ENCODE peak calls at places on chromosomes 4 and X, in four cellular contexts. B, L, M and J are unnamed samples. For H3K4me1 and H3K36me3, the result is how much of the 10 kb centered on the place peaks cover.

GRCh38 chr4:8332891-8333331 is 63.4 kb downstream of the HTRA3 start:
- DNase-seq in B (no peak), L (no peak), M (no peak), J (no peak)

GRCh38 chrX:29627833-29628232 is 587.5 kb upstream of the MAGEB2 start:
- DNase-seq in B (peak), L (no peak), M (no peak), J (no peak)

GRCh38 chr4:83618431-83618830 is 82.5 kb downstream of the GPAT3 start:
- DNase-seq in B (peak), L (peak), M (no peak), J (no peak)

GRCh38 chr4:41644288-41644914 is 104.1 kb downstream of the PHOX2B start:
- DNase-seq in B (peak), L (peak), M (peak), J (no peak)

GRCh38 chrX:117895418-117895817 is 221.2 kb downstream of the KLHL13 start:
- DNase-seq in B (no peak), L (no peak), M (no peak), J (no peak)

GRCh38 chr4:125317526-125317880 is 2.7 kb downstream of the FAT4 start:
- DNase-seq in B (peak), L (peak), M (peak), J (no peak)

GRCh38 chrX:10197597-10198210 is 40.9 kb downstream of the CLCN4 start:
- DNase-seq in B (peak), L (no peak), M (no peak), J (no peak)

GRCh38 chrX:24676403-24677024 is 17.2 kb upstream of the POLA1 start:
- DNase-seq in B (peak), L (peak), M (no peak), J (no peak)

GRCh38 chr4:100366213-100366612 is 151.6 kb downstream of the EMCN start:
- DNase-seq in B (no peak), L (no peak), M (no peak), J (no peak)

GRCh38 chr4:181966084-181966483 is 277.1 kb upstream of the TENM3 start:
- DNase-seq in B (no peak), L (no peak), M (no peak), J (no peak)

GRCh38 chr4:30968926-30969325 is 248.8 kb downstream of the PCDH7 start:
- DNase-seq in B (no peak), L (no peak), M (no peak), J (no peak)

GRCh38 chr4:47010347-47011188 is 17.2 kb upstream of the GABRA4 start:
- DNase-seq in B (no peak), L (no peak), M (no peak), J (no peak)

GRCh38 chr4:20544645-20545044 is 155.6 kb upstream of the PACRGL start:
- DNase-seq in B (peak), L (peak), M (no peak), J (no peak)

GRCh38 chr4:181475781-181476180 is 767.4 kb upstream of the TENM3 start:
- DNase-seq in B (peak), L (no peak), M (no peak), J (no peak)

GRCh38 chr4:39539026-39539690 is 11.9 kb upstream of the UGDH start:
- DNase-seq in B (no peak), L (peak), M (no peak), J (no peak)

GRCh38 chr4:52312722-52313121 is 261.6 kb downstream of the SPATA18 start:
- DNase-seq in B (no peak), L (no peak), M (no peak), J (no peak)

GRCh38 chr4:121228851-121229250 is 64.7 kb upstream of the TNIP3 start:
- DNase-seq in B (no peak), L (peak), M (no peak), J (no peak)

GRCh38 chrX:115713465-115713864 is 152.5 kb downstream of the PLS3 start:
- DNase-seq in B (no peak), L (no peak), M (no peak), J (no peak)

GRCh38 chr4:86670739-86671138 is 76.6 kb downstream of the PTPN13 start:
- DNase-seq in B (peak), L (peak), M (no peak), J (no peak)

GRCh38 chr4:101355767-101356702 is 8.7 kb upstream of the PPP3CA start:
- DNase-seq in B (peak), L (peak), M (no peak), J (no peak)

GRCh38 chr4:17142232-17142711 is 243.8 kb upstream of the LDB2 start:
- DNase-seq in B (peak), L (peak), M (no peak), J (no peak)

GRCh38 chrX:68681443-68681941 is 34.0 kb downstream of the STARD8 start:
- DNase-seq in B (peak), L (peak), M (no peak), J (no peak)

GRCh38 chr4:150268444-150268843 is 190.2 kb downstream of the DCLK2 start:
- DNase-seq in B (no peak), L (peak), M (no peak), J (no peak)

GRCh38 chrX:39772057-39772832 is 325.5 kb downstream of the BCOR start:
- DNase-seq in B (peak), L (peak), M (no peak), J (peak)
- H3K4me1 ChIP-seq in B (under half), L (under half), M (under half), J (under half)

GRCh38 chrX:72269671-72270251 is 7.3 kb downstream of the RPS4X start:
- DNase-seq in B (peak), L (peak), M (no peak), J (peak)
- H3K36me3 ChIP-seq in B (under half), L (under half), M (under half), J (under half)

GRCh38 chr4:134601706-134602105 is 400.1 kb upstream of the PABPC4L start:
- DNase-seq in B (no peak), L (no peak), M (no peak), J (no peak)
- H3K4me1 ChIP-seq in B (under half), L (under half), M (under half), J (under half)

GRCh38 chr4:88722276-88722780 is 24.7 kb upstream of the NAP1L5 start:
- DNase-seq in B (no peak), L (no peak), M (no peak), J (no peak)
- H3K36me3 ChIP-seq in B (under half), L (under half), M (under half), J (under half)

DNA sequence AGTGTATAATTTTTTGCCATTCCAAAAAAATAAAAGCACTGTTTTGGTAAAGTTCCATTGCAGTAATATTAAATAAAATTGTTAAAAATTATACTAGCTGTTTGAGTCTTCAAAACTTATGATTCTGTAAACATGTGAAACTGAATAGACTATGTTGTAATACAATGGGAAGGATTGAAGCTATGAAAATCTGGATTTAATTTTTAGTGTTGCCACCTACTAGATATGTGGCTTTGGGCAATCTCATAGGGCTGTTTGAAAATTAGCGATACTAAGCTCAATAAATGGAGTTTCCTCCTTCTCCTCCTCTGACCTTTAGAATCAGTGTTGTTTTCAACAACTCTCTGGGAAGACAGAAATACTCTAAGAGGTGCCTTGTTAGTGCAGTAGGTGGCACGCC is 4.5 kb downstream of the PGRMC2 start:
- DNase-seq in B (no peak), L (no peak), M (no peak), J (no peak)
- H3K4me1 ChIP-seq in B (under half), L (under half), M (under half), J (under half)

GRCh38 chr4:48851651-48852050 is 20.8 kb downstream of the OCIAD1 start:
- DNase-seq in B (no peak), L (no peak), M (no peak), J (no peak)

GRCh38 chr4:48853604-48854394 is 22.9 kb downstream of the OCIAD1 start:
- DNase-seq in B (no peak), L (no peak), M (no peak), J (no peak)

GRCh38 chr4:48854395-48854683 is 23.5 kb downstream of the OCIAD1 start:
- DNase-seq in B (no peak), L (no peak), M (no peak), J (no peak)

GRCh38 chr4:48858130-48858529 is 27.2 kb downstream of the OCIAD1 start:
- DNase-seq in B (no peak), L (no peak), M (no peak), J (no peak)

GRCh38 chr4:48854982-48855381 is 24.1 kb downstream of the OCIAD1 start:
- DNase-seq in B (peak), L (peak), M (no peak), J (no peak)
- H3K36me3 ChIP-seq in B (half or more), L (under half), M (under half), J (under half)

GRCh38 chr4:156779046-156779445 is 192.6 kb downstream of the PDGFC start:
- DNase-seq in B (peak), L (peak), M (no peak), J (no peak)

GRCh38 chr4:156778606-156779005 is 193.0 kb downstream of the PDGFC start:
- DNase-seq in B (peak), L (peak), M (no peak), J (no peak)

GRCh38 chr4:156775803-156776202 is 195.8 kb downstream of the PDGFC start:
- DNase-seq in B (no peak), L (no peak), M (peak), J (no peak)

GRCh38 chr4:156779774-156780173 is 191.8 kb downstream of the PDGFC start:
- DNase-seq in B (peak), L (peak), M (no peak), J (no peak)

DNA sequence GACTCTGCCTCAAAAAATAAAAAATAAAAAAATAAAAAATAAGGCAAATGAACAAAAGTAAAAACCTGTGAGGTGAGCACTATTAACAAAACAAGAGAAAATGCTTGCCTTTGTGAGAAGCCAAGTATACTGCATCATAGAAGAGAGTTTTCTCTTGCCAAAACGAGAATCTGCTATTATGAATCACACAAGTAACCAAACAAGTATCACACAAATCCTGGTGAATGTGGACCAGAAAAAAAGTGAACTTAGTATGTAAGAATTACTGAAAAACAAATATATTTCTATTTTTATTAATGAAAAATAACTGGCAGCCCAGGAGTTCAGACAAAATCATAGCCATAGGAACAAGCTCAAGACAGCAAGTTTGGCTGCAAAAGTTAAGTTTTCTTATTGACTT is 193.5 kb downstream of the PDGFC start:
- DNase-seq in B (no peak), L (peak), M (no peak), J (no peak)
- H3K4me1 ChIP-seq in B (under half), L (under half), M (under half), J (under half)

DNA sequence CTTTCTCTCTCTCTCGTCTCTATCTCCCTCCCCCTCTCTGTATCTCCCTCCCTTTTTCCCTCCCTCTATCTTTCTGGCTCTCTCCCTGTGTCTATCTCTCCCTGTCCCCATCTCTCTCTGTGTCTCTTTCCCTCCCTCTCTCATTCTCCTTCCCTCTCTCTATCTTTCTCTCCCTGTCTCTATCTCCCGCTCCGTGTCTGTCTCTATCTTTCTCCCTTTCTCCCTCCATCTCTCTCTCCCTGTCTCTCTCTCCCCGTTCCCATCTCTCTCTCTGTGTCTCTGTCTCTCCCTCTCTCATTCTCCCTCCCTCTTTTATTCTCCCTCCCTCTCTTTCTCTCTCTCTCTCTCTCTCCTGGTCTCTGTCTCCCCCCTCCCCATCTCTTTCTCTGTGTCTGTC is 22.9 kb downstream of the IL3RA start:
- DNase-seq in B (no peak), L (no peak), M (no peak), J (no peak)
- H3K36me3 ChIP-seq in B (under half), L (under half), M (under half), J (under half)

DNA sequence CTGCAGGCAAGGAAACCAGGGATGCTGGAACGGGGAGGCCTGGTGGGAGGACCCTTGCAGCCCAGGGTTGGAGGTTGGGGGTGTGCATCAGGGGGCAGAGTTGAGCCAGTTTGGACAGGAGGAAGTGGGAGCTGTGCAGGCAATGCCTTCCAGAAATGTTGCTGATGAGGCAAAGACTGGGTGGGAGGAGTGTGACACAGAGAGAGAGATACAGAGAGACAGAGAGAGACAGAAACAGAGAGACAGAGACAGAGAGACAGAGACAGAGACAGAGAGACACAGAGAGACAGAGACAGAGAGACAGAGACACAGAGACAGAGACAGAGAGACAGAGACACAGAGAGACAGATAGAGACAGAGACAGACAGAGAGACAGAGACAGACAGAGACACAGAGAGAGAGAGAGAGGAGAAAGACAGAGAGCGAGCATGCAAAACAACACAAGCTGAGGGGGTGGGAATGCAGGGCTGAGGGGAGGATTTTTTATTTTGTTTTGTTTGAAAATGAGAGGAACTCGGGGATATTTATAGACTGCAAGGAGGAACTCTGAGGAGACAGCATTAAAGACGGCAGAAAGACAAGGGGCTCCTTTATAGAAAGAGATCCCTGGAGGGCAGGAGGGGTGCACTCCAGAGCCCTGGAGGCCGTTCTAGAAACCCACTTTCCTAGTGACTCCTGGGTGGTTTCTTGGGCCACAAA is 1.9 kb upstream of the HAUS3 start:
- DNase-seq in B (peak), L (peak), M (peak), J (peak)
- H3K4me1 ChIP-seq in B (under half), L (under half), M (under half), J (under half)

GRCh38 chrX:49177873-49178480 is 6.3 kb downstream of the PLP2 start:
- DNase-seq in B (no peak), L (no peak), M (no peak), J (no peak)
- H3K36me3 ChIP-seq in B (under half), L (under half), M (under half), J (under half)